ENCODE peak calls at places on chromosomes 16 and 17, in seven cellular contexts. D, Z, I, V, N, Y and P are unnamed samples.

GRCh38 chr17:4950075-4950756 is 703 bp upstream of the ENO3 start:
- DNase-seq in D (no peak), Z (no peak), I (no peak), V (no peak), N (no peak), Y (peak), P (no peak)

GRCh38 chr17:6775871-6776405 is at the start of gene FBXO39:
- DNase-seq in D (no peak), Z (no peak), I (no peak), V (peak), N (no peak), Y (no peak), P (no peak)

GRCh38 chr17:38657824-38658740 is 16.7 kb downstream of the EPOP start:
- DNase-seq in D (no peak), Z (no peak), I (no peak), V (no peak), N (no peak), Y (no peak), P (no peak)

GRCh38 chr17:66354981-66355380 is 52.6 kb downstream of the PRKCA start:
- DNase-seq in D (no peak), Z (no peak), I (no peak), V (peak), N (no peak), Y (no peak), P (no peak)

GRCh38 chr17:4959261-4959965 is 8.2 kb downstream of the SPAG7 start:
- DNase-seq in D (no peak), Z (no peak), I (no peak), V (no peak), N (no peak), Y (peak), P (no peak)

GRCh38 chr17:9036336-9036735 is 15.0 kb downstream of the NTN1 start:
- DNase-seq in D (no peak), Z (no peak), I (no peak), V (no peak), N (no peak), Y (peak), P (no peak)

GRCh38 chr16:64089697-64090096 is 1032.2 kb downstream of the CDH11 start:
- DNase-seq in D (no peak), Z (peak), I (peak), V (peak), N (no peak), Y (peak), P (no peak)

GRCh38 chr16:30698816-30699614 is at the start of gene SRCAP:
- DNase-seq in D (peak), Z (peak), I (peak), V (peak), N (peak), Y (peak), P (peak)

GRCh38 chr17:46106966-46107644 is 86.1 kb downstream of the KANSL1 start:
- DNase-seq in D (no peak), Z (no peak), I (no peak), V (peak), N (no peak), Y (no peak), P (no peak)

GRCh38 chr16:2980227-2981176 is at the start of gene PKMYT1:
- DNase-seq in D (peak), Z (peak), I (peak), V (peak), N (peak), Y (peak), P (peak)

GRCh38 chr16:88606146-88606757 is 32.1 kb upstream of the IL17C start:
- DNase-seq in D (no peak), Z (no peak), I (no peak), V (no peak), N (no peak), Y (no peak), P (no peak)

GRCh38 chr17:46136820-46137219 is 56.4 kb downstream of the KANSL1 start:
- DNase-seq in D (no peak), Z (no peak), I (no peak), V (no peak), N (no peak), Y (no peak), P (no peak)

GRCh38 chr16:86590501-86591144 is 12.3 kb downstream of the FOXL1 start:
- DNase-seq in D (no peak), Z (no peak), I (no peak), V (peak), N (no peak), Y (no peak), P (no peak)

GRCh38 chr17:38702900-38703741 is 2.0 kb upstream of the MLLT6 start:
- DNase-seq in D (no peak), Z (peak), I (no peak), V (no peak), N (no peak), Y (no peak), P (no peak)

GRCh38 chr17:27577124-27577761 is 53.7 kb upstream of the LGALS9 start:
- DNase-seq in D (no peak), Z (no peak), I (no peak), V (peak), N (peak), Y (no peak), P (no peak)

GRCh38 chr17:29620271-29620670 is 2.4 kb downstream of the CORO6 start:
- DNase-seq in D (peak), Z (no peak), I (no peak), V (no peak), N (no peak), Y (no peak), P (no peak)

GRCh38 chr16:14405611-14406537 is 224.2 kb downstream of the PARN start:
- DNase-seq in D (peak), Z (no peak), I (no peak), V (no peak), N (no peak), Y (peak), P (no peak)

GRCh38 chr17:79739148-79740062 is 8.7 kb downstream of the ENPP7 start:
- DNase-seq in D (no peak), Z (no peak), I (no peak), V (no peak), N (no peak), Y (no peak), P (no peak)

GRCh38 chr16:88514526-88514925 is 55.7 kb upstream of the ZC3H18 start:
- DNase-seq in D (no peak), Z (no peak), I (no peak), V (no peak), N (no peak), Y (no peak), P (no peak)

GRCh38 chr17:15392326-15392739 is 50.9 kb upstream of the TEKT3 start:
- DNase-seq in D (peak), Z (peak), I (no peak), V (peak), N (no peak), Y (peak), P (no peak)

GRCh38 chr16:22705799-22706198 is 108.2 kb upstream of the HS3ST2 start:
- DNase-seq in D (no peak), Z (no peak), I (no peak), V (no peak), N (no peak), Y (no peak), P (no peak)

GRCh38 chr17:42016952-42017865 is at the start of gene DNAJC7:
- DNase-seq in D (peak), Z (peak), I (peak), V (peak), N (peak), Y (peak), P (peak)

GRCh38 chr17:81726004-81726403 is 13.9 kb downstream of the SLC25A10 start:
- DNase-seq in D (no peak), Z (no peak), I (no peak), V (no peak), N (no peak), Y (no peak), P (no peak)

GRCh38 chr16:29148867-29149272 is 164.0 kb downstream of the LAT start:
- DNase-seq in D (no peak), Z (no peak), I (no peak), V (no peak), N (no peak), Y (peak), P (no peak)

GRCh38 chr17:63446218-63446980 is at the start of gene CYB561:
- DNase-seq in D (peak), Z (peak), I (peak), V (peak), N (no peak), Y (peak), P (peak)

GRCh38 chr16:1863681-1864460 is 8.1 kb downstream of the MEIOB start:
- DNase-seq in D (no peak), Z (peak), I (peak), V (peak), N (no peak), Y (peak), P (no peak)

GRCh38 chr17:1650731-1651558 is 1.3 kb upstream of the RILP start:
- DNase-seq in D (no peak), Z (no peak), I (no peak), V (no peak), N (no peak), Y (peak), P (no peak)